ENCODE peak calls at places on chromosomes 11 and 22, in eight cellular contexts. Y is ovary, F is SJSA1, V is GM23338, H is transverse colon, S is IMR-90, L is spleen, A is AG04450. I is an unnamed sample.

GRCh38 chr11:13215157-13215556 is 62.4 kb upstream of the BMAL1 start:
- DNase-seq in Y (no peak), F (peak), V (no peak), H (no peak), S (peak), L (no peak), A (peak), I (peak)

GRCh38 chr11:134866215-134866614 is 454.2 kb upstream of the B3GAT1 start:
- DNase-seq in Y (no peak), F (no peak), V (no peak), H (no peak), S (no peak), L (no peak), A (no peak), I (no peak)

GRCh38 chr22:50633771-50634170 is 5.8 kb upstream of the ARSA start:
- DNase-seq in Y (no peak), F (no peak), V (no peak), H (no peak), S (no peak), L (no peak), A (no peak), I (no peak)

GRCh38 chr11:61575886-61576516 is 4.9 kb downstream of the SYT7 start:
- DNase-seq in Y (no peak), F (no peak), V (no peak), H (no peak), S (no peak), L (no peak), A (no peak), I (no peak)

GRCh38 chr11:9176550-9176949 is 85.2 kb upstream of the SCUBE2 start:
- DNase-seq in Y (no peak), F (no peak), V (no peak), H (no peak), S (peak), L (no peak), A (no peak), I (no peak)

GRCh38 chr11:115643491-115643995 is 139.3 kb upstream of the CADM1 start:
- DNase-seq in Y (no peak), F (no peak), V (no peak), H (no peak), S (no peak), L (no peak), A (no peak), I (no peak)

GRCh38 chr11:45045692-45046471 is 95.2 kb upstream of the TP53I11 start:
- DNase-seq in Y (no peak), F (peak), V (no peak), H (peak), S (peak), L (peak), A (no peak), I (peak)

GRCh38 chr11:85946221-85946620 is 91.0 kb downstream of the CCDC83 start:
- DNase-seq in Y (no peak), F (no peak), V (no peak), H (no peak), S (peak), L (no peak), A (no peak), I (no peak)

GRCh38 chr11:22432331-22433065 is 94.3 kb downstream of the SLC17A6 start:
- DNase-seq in Y (peak), F (no peak), V (peak), H (no peak), S (peak), L (peak), A (no peak), I (no peak)

GRCh38 chr22:28142361-28142801 is 223.3 kb upstream of the PITPNB start:
- DNase-seq in Y (no peak), F (peak), V (no peak), H (no peak), S (peak), L (no peak), A (peak), I (peak)

GRCh38 chr11:19380375-19380774 is 139.6 kb upstream of the E2F8 start:
- DNase-seq in Y (no peak), F (peak), V (no peak), H (no peak), S (peak), L (no peak), A (no peak), I (peak)

GRCh38 chr11:422249-422656 is 7.5 kb upstream of the SIGIRR start:
- DNase-seq in Y (no peak), F (no peak), V (no peak), H (no peak), S (no peak), L (no peak), A (no peak), I (no peak)

GRCh38 chr11:69245041-69245440 is 48.9 kb upstream of the MYEOV start:
- DNase-seq in Y (no peak), F (no peak), V (no peak), H (no peak), S (no peak), L (no peak), A (no peak), I (no peak)

GRCh38 chr22:39472570-39473556 is 16.1 kb downstream of the MGAT3 start:
- DNase-seq in Y (no peak), F (peak), V (no peak), H (peak), S (no peak), L (no peak), A (no peak), I (peak)

GRCh38 chr11:123063396-123064267 is 1.7 kb upstream of the HSPA8 start:
- DNase-seq in Y (no peak), F (peak), V (peak), H (peak), S (peak), L (no peak), A (no peak), I (peak)

GRCh38 chr22:36856121-36856791 is 4.5 kb upstream of the NCF4 start:
- DNase-seq in Y (peak), F (peak), V (peak), H (peak), S (peak), L (peak), A (peak), I (peak)

GRCh38 chr11:44424841-44425240 is 114.9 kb upstream of the ALX4 start:
- DNase-seq in Y (no peak), F (no peak), V (no peak), H (no peak), S (no peak), L (no peak), A (no peak), I (no peak)

GRCh38 chr22:40534379-40535188 is 101.9 kb downstream of the MRTFA start:
- DNase-seq in Y (no peak), F (peak), V (peak), H (no peak), S (peak), L (no peak), A (no peak), I (peak)

GRCh38 chr11:6670202-6670830 is 12.8 kb downstream of the MRPL17 start:
- DNase-seq in Y (no peak), F (no peak), V (no peak), H (no peak), S (no peak), L (no peak), A (no peak), I (no peak)

GRCh38 chr22:40426671-40427070 is 56.3 kb downstream of the SGSM3 start:
- DNase-seq in Y (no peak), F (peak), V (no peak), H (no peak), S (peak), L (no peak), A (no peak), I (no peak)

GRCh38 chr11:134261626-134262488 is 8.5 kb downstream of the ACAD8 start:
- DNase-seq in Y (no peak), F (no peak), V (peak), H (no peak), S (no peak), L (no peak), A (no peak), I (no peak)

GRCh38 chr22:47432683-47433082 is 670.2 kb downstream of the TBC1D22A start:
- DNase-seq in Y (no peak), F (no peak), V (no peak), H (no peak), S (no peak), L (no peak), A (no peak), I (no peak)

GRCh38 chr22:35742342-35743100 is 24.8 kb downstream of the APOL5 start:
- DNase-seq in Y (no peak), F (peak), V (no peak), H (no peak), S (peak), L (no peak), A (no peak), I (peak)

GRCh38 chr11:114180301-114181055 is 115.7 kb upstream of the NNMT start:
- DNase-seq in Y (peak), F (no peak), V (peak), H (peak), S (no peak), L (no peak), A (no peak), I (peak)

GRCh38 chr22:40855104-40855959 is 1.1 kb downstream of the ST13 start:
- DNase-seq in Y (peak), F (no peak), V (no peak), H (no peak), S (no peak), L (no peak), A (no peak), I (peak)

GRCh38 chr11:78417888-78418583 is 416 bp upstream of the GAB2 start:
- DNase-seq in Y (peak), F (peak), V (peak), H (peak), S (peak), L (peak), A (no peak), I (peak)

GRCh38 chr11:75311858-75312288 is 39.6 kb downstream of the ARRB1 start:
- DNase-seq in Y (no peak), F (no peak), V (no peak), H (peak), S (peak), L (no peak), A (no peak), I (peak)

GRCh38 chr11:84558085-84558905 is 1068.8 kb downstream of the DLG2 start:
- DNase-seq in Y (no peak), F (no peak), V (peak), H (peak), S (peak), L (no peak), A (peak), I (peak)

GRCh38 chr11:67466367-67466766 is 2.7 kb downstream of the TMEM134 start:
- DNase-seq in Y (no peak), F (no peak), V (no peak), H (no peak), S (no peak), L (no peak), A (no peak), I (no peak)

GRCh38 chr11:110182886-110183285 is 89.7 kb downstream of the ZC3H12C start:
- DNase-seq in Y (no peak), F (no peak), V (no peak), H (no peak), S (peak), L (no peak), A (no peak), I (no peak)

GRCh38 chr22:36532466-36532865 is 3.5 kb upstream of the EIF3D start:
- DNase-seq in Y (no peak), F (no peak), V (no peak), H (no peak), S (no peak), L (no peak), A (no peak), I (no peak)

GRCh38 chr11:2884424-2884815 is 1.2 kb downstream of the CDKN1C start:
- DNase-seq in Y (peak), F (no peak), V (no peak), H (peak), S (no peak), L (peak), A (no peak), I (peak)
- H3K4me3 ChIP-seq in Y (peak), F (peak), V (peak), H (peak), S (peak), L (peak), A (peak), I (peak)

GRCh38 chr22:19693581-19693980 is 20.7 kb upstream of the SEPTIN5 start:
- DNase-seq in Y (no peak), F (no peak), V (no peak), H (no peak), S (no peak), L (peak), A (no peak), I (no peak)

GRCh38 chr22:19691007-19691720 is 23.1 kb upstream of the SEPTIN5 start:
- DNase-seq in Y (no peak), F (no peak), V (no peak), H (no peak), S (no peak), L (no peak), A (no peak), I (no peak)

GRCh38 chr22:19689408-19689807 is 24.9 kb upstream of the SEPTIN5 start:
- DNase-seq in Y (no peak), F (no peak), V (no peak), H (no peak), S (no peak), L (peak), A (no peak), I (no peak)

GRCh38 chr22:19693981-19694670 is 20.2 kb upstream of the SEPTIN5 start:
- DNase-seq in Y (no peak), F (no peak), V (no peak), H (no peak), S (no peak), L (peak), A (no peak), I (no peak)

GRCh38 chr22:19691721-19692341 is 22.5 kb upstream of the SEPTIN5 start:
- DNase-seq in Y (no peak), F (peak), V (peak), H (no peak), S (peak), L (peak), A (peak), I (peak)
- H3K4me3 ChIP-seq in Y (no peak), F (peak), V (no peak), H (no peak), S (peak), L (no peak), A (peak), I (peak)

GRCh38 chr11:89235121-89235520 is 57.4 kb downstream of the TYR start:
- DNase-seq in Y (no peak), F (no peak), V (no peak), H (no peak), S (no peak), L (no peak), A (no peak), I (no peak)
- H3K4me3 ChIP-seq in Y (no peak), F (no peak), V (no peak), H (no peak), S (no peak), L (no peak), A (no peak), I (no peak)

GRCh38 chr11:58636587-58636986 is 14.1 kb downstream of the CNTF start:
- DNase-seq in Y (no peak), F (no peak), V (no peak), H (no peak), S (no peak), L (no peak), A (no peak), I (no peak)
- H3K4me3 ChIP-seq in Y (no peak), F (no peak), V (no peak), H (no peak), S (no peak), L (no peak), A (no peak), I (no peak)

DNA sequence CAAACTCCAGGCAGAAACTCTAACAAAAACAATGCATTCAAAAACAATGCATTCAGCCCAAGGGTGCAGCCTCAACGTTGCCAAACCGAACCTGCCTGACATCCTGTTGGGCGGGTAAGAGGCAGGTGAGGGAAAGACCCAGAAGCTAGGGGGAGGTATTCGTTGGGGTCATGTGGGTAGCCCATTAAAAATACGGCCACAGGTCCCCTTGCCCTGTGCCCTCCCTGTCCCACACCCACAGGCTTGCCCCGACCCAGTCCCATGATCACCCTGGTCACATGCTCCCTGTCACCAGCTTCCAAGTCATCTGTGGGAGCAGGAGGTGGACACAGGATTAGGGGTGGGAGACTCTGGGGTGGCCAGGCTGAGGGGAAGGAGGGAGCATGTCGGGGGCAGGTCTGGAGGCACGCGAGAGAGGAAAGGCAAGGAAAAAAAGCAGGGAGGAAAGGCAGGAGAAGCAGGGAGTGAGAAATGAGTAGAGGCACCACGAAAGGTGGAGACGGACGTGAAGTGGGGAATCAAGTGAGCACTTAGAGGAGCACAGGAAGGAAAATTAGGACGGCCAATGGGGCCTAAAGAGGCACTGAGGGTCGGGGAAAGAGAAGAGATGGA is 683 bp downstream of the PLA2G6 start:
- DNase-seq in Y (peak), F (no peak), V (peak), H (peak), S (no peak), L (peak), A (no peak), I (peak)
- H3K4me3 ChIP-seq in Y (peak), F (peak), V (peak), H (peak), S (peak), L (peak), A (peak), I (peak)

GRCh38 chr22:42910221-42910942 is 53.3 kb upstream of the ARFGAP3 start:
- DNase-seq in Y (no peak), F (no peak), V (no peak), H (no peak), S (no peak), L (no peak), A (no peak), I (no peak)
- H3K4me3 ChIP-seq in Y (no peak), F (no peak), V (no peak), H (no peak), S (no peak), L (no peak), A (no peak), I (no peak)

I was measured in fibroblast of villous mesenchyme.